ENCODE peak calls at places on chromosomes 16 and 17, in five cellular contexts. Y is nephron progenitor cell, P is GM12878, M is heart right ventricle, G is left ventricle myocardium inferior. R is an unnamed sample.

GRCh38 chr16:11359370-11359769 is 14.1 kb downstream of the RMI2 start:
- DNase-seq in P (no peak), G (no peak), Y (peak), M (no peak), R (no peak)

GRCh38 chr17:43090022-43090421 is 35.1 kb downstream of the BRCA1 start:
- DNase-seq in M (no peak), Y (no peak), G (no peak), P (no peak), R (no peak)

GRCh38 chr17:45688353-45688752 is 95.8 kb upstream of the CRHR1 start:
- DNase-seq in Y (no peak), M (no peak), P (no peak), G (no peak), R (no peak)

GRCh38 chr16:77290451-77291110 is 91.4 kb downstream of the SYCE1L start:
- DNase-seq in M (no peak), P (no peak), G (no peak), Y (no peak), R (no peak)

GRCh38 chr16:30901201-30902069 is 5.0 kb downstream of the CTF1 start:
- DNase-seq in M (no peak), Y (no peak), P (no peak), G (no peak), R (peak)

GRCh38 chr16:65574311-65574966 is 452.6 kb upstream of the CDH11 start:
- DNase-seq in Y (no peak), P (no peak), M (no peak), G (no peak), R (no peak)

GRCh38 chr16:51359141-51359960 is 208.3 kb upstream of the SALL1 start:
- DNase-seq in Y (peak), M (peak), P (no peak), G (peak), R (no peak)

GRCh38 chr17:82985973-82986372 is 93.4 kb upstream of the METRNL start:
- DNase-seq in M (no peak), P (no peak), G (no peak), Y (peak), R (no peak)

GRCh38 chr17:18026408-18026776 is 12.6 kb downstream of the ATPAF2 start:
- DNase-seq in Y (no peak), M (peak), G (peak), P (no peak), R (no peak)

GRCh38 chr16:2770781-2771111 is 6.3 kb downstream of the ELOB start:
- DNase-seq in M (no peak), Y (no peak), G (no peak), P (no peak), R (no peak)

GRCh38 chr16:75452464-75453190 is 11.9 kb downstream of the TMEM170A start:
- DNase-seq in Y (no peak), G (no peak), M (no peak), P (no peak), R (no peak)

GRCh38 chr17:75181608-75182318 is 996 bp downstream of the SUMO2 start:
- DNase-seq in M (peak), Y (no peak), P (no peak), G (peak), R (peak)

GRCh38 chr16:81533175-81533507 is 88.5 kb downstream of the CMIP start:
- DNase-seq in M (no peak), Y (no peak), G (no peak), P (no peak), R (no peak)

GRCh38 chr17:7147772-7148171 is 31.4 kb downstream of the ASGR1 start:
- DNase-seq in M (no peak), Y (no peak), P (no peak), G (no peak), R (no peak)

GRCh38 chr17:77400445-77400870 is 259.7 kb downstream of the SEC14L1 start:
- DNase-seq in Y (peak), G (peak), P (no peak), M (peak), R (peak)

GRCh38 chr17:20154601-20155000 is 145.4 kb downstream of the SPECC1 start:
- DNase-seq in Y (no peak), M (no peak), P (no peak), G (no peak), R (no peak)

GRCh38 chr16:30051518-30051917 is 14.0 kb upstream of the ALDOA start:
- DNase-seq in G (no peak), M (no peak), P (no peak), Y (no peak), R (no peak)

GRCh38 chr16:684961-685696 is 995 bp upstream of the JMJD8 start:
- DNase-seq in M (no peak), Y (no peak), P (no peak), G (no peak), R (peak)

GRCh38 chr16:75860654-75861053 is 134.4 kb upstream of the CPHXL start:
- DNase-seq in G (no peak), P (no peak), Y (peak), M (no peak), R (no peak)

GRCh38 chr17:70324031-70324430 is 154.7 kb downstream of the KCNJ2 start:
- DNase-seq in M (no peak), Y (no peak), G (no peak), P (no peak), R (no peak)

GRCh38 chr16:22967696-22968095 is 153.7 kb downstream of the HS3ST2 start:
- DNase-seq in M (no peak), Y (no peak), P (no peak), G (no peak), R (no peak)

GRCh38 chr17:7133916-7134315 is 19.3 kb upstream of the ASGR2 start:
- DNase-seq in P (no peak), Y (no peak), G (no peak), M (no peak), R (no peak)

GRCh38 chr17:9247401-9247938 is 226.2 kb downstream of the NTN1 start:
- DNase-seq in G (no peak), M (no peak), Y (no peak), P (no peak), R (no peak)

GRCh38 chr17:32497431-32498205 is 10.8 kb downstream of the CDK5R1 start:
- DNase-seq in M (no peak), P (no peak), Y (no peak), G (no peak), R (no peak)

DNA sequence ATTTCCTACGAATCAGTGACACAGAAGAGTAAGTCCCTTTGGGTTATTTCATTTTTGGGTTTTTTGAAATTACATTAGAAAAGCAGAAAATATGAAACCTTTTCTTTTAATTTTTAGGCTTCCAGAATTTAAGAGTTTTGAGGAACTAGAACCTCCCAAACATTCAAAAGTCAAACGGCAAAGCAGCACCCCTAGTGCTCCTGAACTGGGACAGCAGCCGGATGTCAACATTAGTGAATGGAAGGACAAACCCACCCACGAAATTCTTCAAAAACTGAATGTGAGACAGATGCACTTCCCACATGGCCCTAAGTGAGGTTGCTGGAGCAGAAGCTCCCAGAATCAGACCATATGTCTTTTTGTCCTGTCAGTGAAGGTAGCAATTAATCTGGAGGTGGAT is 199.4 kb downstream of the PHKB start:
- DNase-seq in Y (no peak), G (no peak), M (no peak), P (no peak), R (peak)
- TF ChIP-seq CTCF in Y (no peak), G (no peak), M (no peak), P (no peak), R (no peak)

DNA sequence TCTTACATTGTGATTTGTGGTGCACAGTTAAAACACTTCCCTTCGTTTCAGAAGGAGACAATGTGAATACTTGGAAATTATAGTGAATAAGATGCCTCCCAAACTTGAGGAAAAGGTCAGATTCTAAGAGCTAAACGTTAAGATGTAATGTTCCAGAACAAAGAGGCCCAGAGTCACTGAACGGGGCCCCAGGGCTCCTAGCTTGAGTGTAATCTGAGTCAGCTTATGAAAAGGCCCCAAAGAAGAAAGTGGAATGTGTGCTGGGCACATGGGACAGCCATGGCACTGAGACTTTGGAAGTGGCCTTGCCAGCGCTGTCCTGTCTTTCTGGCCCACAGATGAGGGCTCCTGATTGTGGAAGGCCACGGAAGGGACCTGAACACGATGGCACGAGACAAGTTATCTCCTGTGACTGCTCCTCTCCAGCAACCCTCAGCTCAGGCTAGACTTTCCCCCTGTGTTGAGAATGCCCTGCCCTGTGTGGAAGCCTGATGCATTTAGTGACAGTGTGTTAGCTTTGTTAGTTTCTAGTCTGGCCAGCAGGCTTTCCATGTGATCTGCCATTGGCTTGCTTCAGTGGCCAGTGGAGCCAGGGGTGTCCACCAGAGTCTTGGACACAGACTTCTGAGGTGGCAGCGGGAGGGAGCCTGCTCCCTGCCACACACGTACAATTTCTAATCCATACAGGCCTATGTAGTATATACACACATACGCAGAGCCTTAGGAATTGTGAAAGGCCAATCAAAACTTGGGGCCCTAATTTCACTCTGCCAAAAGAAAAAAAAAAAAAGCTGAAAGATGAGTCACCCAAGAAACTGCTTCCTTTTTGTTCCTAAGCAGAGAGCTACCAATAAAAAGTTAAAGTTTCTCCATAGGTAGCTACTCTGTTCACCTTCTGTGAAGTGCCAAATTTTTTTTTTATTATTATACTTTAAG is 13.1 kb downstream of the SPATA33 start:
- DNase-seq in P (no peak), G (no peak), M (no peak), Y (no peak), R (no peak)
- TF ChIP-seq CTCF in P (no peak), G (no peak), M (no peak), Y (no peak), R (no peak)

GRCh38 chr16:79598341-79599181 is 2.0 kb downstream of the MAF start:
- DNase-seq in Y (peak), P (no peak), M (peak), G (peak), R (no peak)
- TF ChIP-seq CTCF in Y (no peak), P (no peak), M (peak), G (peak), R (no peak)

GRCh38 chr17:39636927-39637736 is at the start of gene STARD3:
- DNase-seq in P (no peak), M (peak), Y (peak), G (peak), R (peak)
- TF ChIP-seq CTCF in P (no peak), M (peak), Y (no peak), G (peak), R (no peak)

DNA sequence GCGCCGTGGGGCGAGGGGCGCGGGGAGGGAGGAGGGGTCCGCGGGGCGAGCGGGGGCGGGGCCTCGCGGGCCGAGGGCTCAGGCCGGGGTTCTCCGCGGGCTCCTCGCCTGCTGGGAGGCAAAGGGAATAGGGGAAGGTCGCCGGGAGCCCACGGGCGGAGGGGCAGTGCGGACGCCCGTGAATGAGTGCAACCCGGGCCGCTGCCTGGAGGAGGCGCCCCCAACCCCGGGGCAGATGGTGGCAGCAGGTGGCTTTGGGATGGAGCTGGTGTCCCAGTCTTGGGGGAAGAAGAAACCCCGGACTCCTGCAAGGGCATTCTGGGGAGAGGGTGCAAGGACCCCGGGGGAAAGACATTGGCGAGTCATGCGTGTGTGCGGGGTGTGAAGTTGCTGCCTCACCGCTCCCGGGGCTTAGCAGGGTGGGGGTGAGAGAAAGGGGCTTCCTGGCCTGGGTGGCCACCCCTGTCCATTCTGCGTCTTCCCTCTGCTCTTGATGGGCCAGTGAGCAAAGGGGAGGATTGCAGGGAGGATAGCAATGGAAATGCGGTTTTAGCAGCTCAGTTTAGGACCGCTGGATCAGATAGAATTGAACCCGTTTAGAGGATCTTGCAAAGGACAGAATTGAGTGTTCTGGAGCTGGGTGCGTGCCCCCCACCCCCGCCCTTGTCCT is 508 bp downstream of the KIAA0513 start:
- DNase-seq in M (peak), P (no peak), G (no peak), Y (no peak), R (no peak)
- TF ChIP-seq CTCF in M (no peak), P (peak), G (peak), Y (no peak), R (no peak)

R was measured in HL-60.